ENCODE peak calls at places on chromosomes 13 and 19, in eight cellular contexts. One of them, this sample, is unnamed.

GRCh38 chr19:23222998-23223652 is 27.1 kb downstream of the ZNF724 start:
- DNase-seq in stimulated activated naive B cell treated with anti-CD40 and anti-IgM and Interleukin-4, amounts not matched to agents 10 μg/mL and 1 μg/mL and 100 μg/mL, for 72 hours: no peak
- DNase-seq in posterior cingulate gyrus: no peak
- DNase-seq in progenitor cell of endocrine pancreas: no peak
- DNase-seq in neuronal stem cell: no peak
- DNase-seq in activated CD4-positive, alpha-beta T cell treated with anti-CD3 and anti-CD28 coated beads for 1 hour: no peak
- DNase-seq in HCEC 1CT: no peak
- DNase-seq in non-pigmented ciliary epithelial cell: no peak
- DNase-seq in this sample: no peak

GRCh38 chr19:17041994-17042393 is 15.4 kb upstream of the CPAMD8 start:
- DNase-seq in stimulated activated naive B cell treated with anti-CD40 and anti-IgM and Interleukin-4, amounts not matched to agents 10 μg/mL and 1 μg/mL and 100 μg/mL, for 72 hours: no peak
- DNase-seq in posterior cingulate gyrus: no peak
- DNase-seq in progenitor cell of endocrine pancreas: no peak
- DNase-seq in neuronal stem cell: no peak
- DNase-seq in activated CD4-positive, alpha-beta T cell treated with anti-CD3 and anti-CD28 coated beads for 1 hour: no peak
- DNase-seq in HCEC 1CT: no peak
- DNase-seq in non-pigmented ciliary epithelial cell: no peak
- DNase-seq in this sample: no peak

GRCh38 chr13:40874138-40874776 is 84.8 kb downstream of the SLC25A15 start:
- DNase-seq in stimulated activated naive B cell treated with anti-CD40 and anti-IgM and Interleukin-4, amounts not matched to agents 10 μg/mL and 1 μg/mL and 100 μg/mL, for 72 hours: no peak
- DNase-seq in posterior cingulate gyrus: no peak
- DNase-seq in progenitor cell of endocrine pancreas: no peak
- DNase-seq in neuronal stem cell: no peak
- DNase-seq in activated CD4-positive, alpha-beta T cell treated with anti-CD3 and anti-CD28 coated beads for 1 hour: no peak
- DNase-seq in HCEC 1CT: no peak
- DNase-seq in non-pigmented ciliary epithelial cell: no peak
- DNase-seq in this sample: no peak

GRCh38 chr13:50512602-50513527 is 330.6 kb downstream of the DLEU7 start:
- DNase-seq in stimulated activated naive B cell treated with anti-CD40 and anti-IgM and Interleukin-4, amounts not matched to agents 10 μg/mL and 1 μg/mL and 100 μg/mL, for 72 hours: peak
- DNase-seq in posterior cingulate gyrus: no peak
- DNase-seq in progenitor cell of endocrine pancreas: no peak
- DNase-seq in neuronal stem cell: no peak
- DNase-seq in activated CD4-positive, alpha-beta T cell treated with anti-CD3 and anti-CD28 coated beads for 1 hour: no peak
- DNase-seq in HCEC 1CT: no peak
- DNase-seq in non-pigmented ciliary epithelial cell: no peak
- DNase-seq in this sample: peak

GRCh38 chr19:39166571-39167391 is 30.0 kb upstream of the NCCRP1 start:
- DNase-seq in stimulated activated naive B cell treated with anti-CD40 and anti-IgM and Interleukin-4, amounts not matched to agents 10 μg/mL and 1 μg/mL and 100 μg/mL, for 72 hours: no peak
- DNase-seq in posterior cingulate gyrus: no peak
- DNase-seq in progenitor cell of endocrine pancreas: no peak
- DNase-seq in neuronal stem cell: no peak
- DNase-seq in activated CD4-positive, alpha-beta T cell treated with anti-CD3 and anti-CD28 coated beads for 1 hour: no peak
- DNase-seq in HCEC 1CT: no peak
- DNase-seq in non-pigmented ciliary epithelial cell: no peak
- DNase-seq in this sample: no peak

GRCh38 chr19:22882797-22883196 is 50.7 kb downstream of the ZNF723 start:
- DNase-seq in stimulated activated naive B cell treated with anti-CD40 and anti-IgM and Interleukin-4, amounts not matched to agents 10 μg/mL and 1 μg/mL and 100 μg/mL, for 72 hours: no peak
- DNase-seq in posterior cingulate gyrus: no peak
- DNase-seq in progenitor cell of endocrine pancreas: no peak
- DNase-seq in neuronal stem cell: no peak
- DNase-seq in activated CD4-positive, alpha-beta T cell treated with anti-CD3 and anti-CD28 coated beads for 1 hour: no peak
- DNase-seq in HCEC 1CT: no peak
- DNase-seq in non-pigmented ciliary epithelial cell: peak
- DNase-seq in this sample: no peak

GRCh38 chr13:33931397-33931987 is 113.5 kb downstream of the RFC3 start:
- DNase-seq in stimulated activated naive B cell treated with anti-CD40 and anti-IgM and Interleukin-4, amounts not matched to agents 10 μg/mL and 1 μg/mL and 100 μg/mL, for 72 hours: no peak
- DNase-seq in posterior cingulate gyrus: no peak
- DNase-seq in progenitor cell of endocrine pancreas: peak
- DNase-seq in neuronal stem cell: peak
- DNase-seq in activated CD4-positive, alpha-beta T cell treated with anti-CD3 and anti-CD28 coated beads for 1 hour: no peak
- DNase-seq in HCEC 1CT: peak
- DNase-seq in non-pigmented ciliary epithelial cell: no peak
- DNase-seq in this sample: no peak

GRCh38 chr13:30792257-30793000 is 57.1 kb downstream of the ALOX5AP start:
- DNase-seq in stimulated activated naive B cell treated with anti-CD40 and anti-IgM and Interleukin-4, amounts not matched to agents 10 μg/mL and 1 μg/mL and 100 μg/mL, for 72 hours: no peak
- DNase-seq in posterior cingulate gyrus: peak
- DNase-seq in progenitor cell of endocrine pancreas: no peak
- DNase-seq in neuronal stem cell: peak
- DNase-seq in activated CD4-positive, alpha-beta T cell treated with anti-CD3 and anti-CD28 coated beads for 1 hour: no peak
- DNase-seq in HCEC 1CT: peak
- DNase-seq in non-pigmented ciliary epithelial cell: peak
- DNase-seq in this sample: no peak

GRCh38 chr13:61777281-61777680 is 361.6 kb upstream of the PCDH20 start:
- DNase-seq in stimulated activated naive B cell treated with anti-CD40 and anti-IgM and Interleukin-4, amounts not matched to agents 10 μg/mL and 1 μg/mL and 100 μg/mL, for 72 hours: no peak
- DNase-seq in posterior cingulate gyrus: no peak
- DNase-seq in progenitor cell of endocrine pancreas: no peak
- DNase-seq in neuronal stem cell: no peak
- DNase-seq in activated CD4-positive, alpha-beta T cell treated with anti-CD3 and anti-CD28 coated beads for 1 hour: no peak
- DNase-seq in HCEC 1CT: no peak
- DNase-seq in non-pigmented ciliary epithelial cell: no peak
- DNase-seq in this sample: no peak

GRCh38 chr19:17686027-17686511 is 2.1 kb downstream of the UNC13A start:
- DNase-seq in stimulated activated naive B cell treated with anti-CD40 and anti-IgM and Interleukin-4, amounts not matched to agents 10 μg/mL and 1 μg/mL and 100 μg/mL, for 72 hours: no peak
- DNase-seq in posterior cingulate gyrus: peak
- DNase-seq in progenitor cell of endocrine pancreas: no peak
- DNase-seq in neuronal stem cell: no peak
- DNase-seq in activated CD4-positive, alpha-beta T cell treated with anti-CD3 and anti-CD28 coated beads for 1 hour: no peak
- DNase-seq in HCEC 1CT: peak
- DNase-seq in non-pigmented ciliary epithelial cell: no peak
- DNase-seq in this sample: no peak

GRCh38 chr19:38930776-38931761 is at the start of gene MRPS12:
- DNase-seq in stimulated activated naive B cell treated with anti-CD40 and anti-IgM and Interleukin-4, amounts not matched to agents 10 μg/mL and 1 μg/mL and 100 μg/mL, for 72 hours: peak
- DNase-seq in posterior cingulate gyrus: peak
- DNase-seq in progenitor cell of endocrine pancreas: peak
- DNase-seq in neuronal stem cell: peak
- DNase-seq in activated CD4-positive, alpha-beta T cell treated with anti-CD3 and anti-CD28 coated beads for 1 hour: peak
- DNase-seq in HCEC 1CT: peak
- DNase-seq in non-pigmented ciliary epithelial cell: peak
- DNase-seq in this sample: peak

GRCh38 chr13:112777637-112778406 is 88.0 kb downstream of the ATP11A start:
- DNase-seq in stimulated activated naive B cell treated with anti-CD40 and anti-IgM and Interleukin-4, amounts not matched to agents 10 μg/mL and 1 μg/mL and 100 μg/mL, for 72 hours: no peak
- DNase-seq in posterior cingulate gyrus: no peak
- DNase-seq in progenitor cell of endocrine pancreas: no peak
- DNase-seq in neuronal stem cell: no peak
- DNase-seq in activated CD4-positive, alpha-beta T cell treated with anti-CD3 and anti-CD28 coated beads for 1 hour: no peak
- DNase-seq in HCEC 1CT: no peak
- DNase-seq in non-pigmented ciliary epithelial cell: no peak
- DNase-seq in this sample: no peak

This sample was measured in stimulated activated CD8-positive, alpha-beta memory T cell treated with anti-CD3 and anti-CD28 coated beads, Interleukin-12 subunit alpha, Interleukin-12 subunit beta, amount 100 ng/mL, for 1 hour.